ENCODE peak calls at places on chromosomes 16 and 17, in seven cellular contexts. V is stimulated activated CD8-positive, alpha-beta memory T cell treated with anti-CD3 and anti-CD28 coated beads, Interleukin-4, amount 100 ng/mL, for 4 hours; F is stimulated activated CD4-positive, alpha-beta T cell treated with anti-CD3 and anti-CD28 coated beads, Interleukin-1b, Interleukin-23, amount 100 ng/mL, for 24 hours; Q is GM12892; T is Daoy; L is GM19239; J is 8988T. C is an unnamed sample.

GRCh38 chr17:43608313-43608712 is 53.4 kb downstream of the MEOX1 start:
- DNase-seq in T (peak; percentile 49), V (no peak), L (no peak), J (no peak), Q (no peak), F (peak; percentile 59), C (no peak)

GRCh38 chr17:1379930-1380313 is 20.1 kb downstream of the YWHAE start:
- DNase-seq in T (no peak), J (no peak), L (no peak), F (no peak), Q (no peak), V (no peak), C (no peak)

GRCh38 chr16:23064642-23065041 is 84.6 kb downstream of the USP31 start:
- DNase-seq in F (no peak), J (no peak), V (no peak), Q (no peak), T (peak; percentile 21), L (no peak), C (no peak)

GRCh38 chr16:83717308-83717707 is 90.5 kb upstream of the HSBP1 start:
- DNase-seq in V (no peak), T (no peak), J (no peak), L (no peak), Q (no peak), F (no peak), C (no peak)

GRCh38 chr17:28166478-28166877 is 124.0 kb downstream of the NLK start:
- DNase-seq in Q (no peak), T (no peak), V (no peak), J (no peak), L (no peak), F (no peak), C (no peak)

GRCh38 chr17:8372422-8372821 is 4.1 kb downstream of the KRABD2 start:
- DNase-seq in F (no peak), Q (no peak), V (no peak), J (no peak), L (no peak), T (no peak), C (no peak)

GRCh38 chr16:85413713-85414663 is 199.1 kb upstream of the GSE1 start:
- DNase-seq in J (no peak), Q (no peak), F (no peak), L (no peak), V (no peak), T (no peak), C (no peak)

GRCh38 chr16:30775131-30775380 is 11.9 kb downstream of the ZNF629 start:
- DNase-seq in J (no peak), L (no peak), V (no peak), Q (no peak), T (no peak), F (no peak), C (no peak)

C was measured in SK-N-MC.